ENCODE peak calls at places on chromosomes 6 and 20, in eight cellular contexts. H is AG09319; N is gastrocnemius medialis; V is CD8-positive, alpha-beta T cell; S is amniotic stem cell; G is hypothalamus; Q is HTR-8/SVneo; K is NCI-H1092 treated with DMSO at 0.1 percent for 48 hours. L is an unnamed sample.

GRCh38 chr6:144931172-144932035 is 646.3 kb downstream of the UTRN start:
- DNase-seq in H (no peak), N (no peak), V (no peak), S (no peak), G (no peak), Q (no peak), K (peak), L (peak)

GRCh38 chr6:76422814-76423213 is 350.4 kb upstream of the IMPG1 start:
- DNase-seq in H (no peak), N (no peak), V (no peak), S (no peak), G (no peak), Q (no peak), K (no peak), L (no peak)

GRCh38 chr6:154161689-154162088 is 122.6 kb downstream of the OPRM1 start:
- DNase-seq in H (no peak), N (no peak), V (no peak), S (no peak), G (no peak), Q (no peak), K (no peak), L (no peak)

GRCh38 chr20:48196006-48196405 is 410.7 kb upstream of the SULF2 start:
- DNase-seq in H (no peak), N (no peak), V (no peak), S (no peak), G (no peak), Q (no peak), K (no peak), L (no peak)

GRCh38 chr6:20631525-20631924 is 97.3 kb downstream of the CDKAL1 start:
- DNase-seq in H (no peak), N (no peak), V (no peak), S (no peak), G (no peak), Q (no peak), K (no peak), L (no peak)

GRCh38 chr6:33668914-33669313 is 42.6 kb downstream of the UQCC2 start:
- DNase-seq in H (no peak), N (no peak), V (no peak), S (no peak), G (no peak), Q (no peak), K (no peak), L (peak)

GRCh38 chr6:71421611-71422010 is 133.0 kb downstream of the OGFRL1 start:
- DNase-seq in H (no peak), N (no peak), V (no peak), S (no peak), G (no peak), Q (no peak), K (no peak), L (no peak)

GRCh38 chr6:144460224-144461095 is 175.3 kb downstream of the UTRN start:
- DNase-seq in H (no peak), N (no peak), V (no peak), S (no peak), G (no peak), Q (no peak), K (no peak), L (no peak)

GRCh38 chr20:38615283-38615682 is 13.7 kb downstream of the ARHGAP40 start:
- DNase-seq in H (no peak), N (no peak), V (no peak), S (no peak), G (no peak), Q (no peak), K (no peak), L (no peak)

GRCh38 chr6:127967708-127968107 is 66.8 kb upstream of the THEMIS start:
- DNase-seq in H (no peak), N (no peak), V (no peak), S (no peak), G (no peak), Q (no peak), K (no peak), L (no peak)

GRCh38 chr6:7261030-7261841 is 51.8 kb downstream of the SSR1 start:
- DNase-seq in H (peak), N (peak), V (no peak), S (peak), G (peak), Q (peak), K (peak), L (peak)

GRCh38 chr20:44650777-44651493 is 564 bp downstream of the ADA start:
- DNase-seq in H (no peak), N (no peak), V (peak), S (no peak), G (no peak), Q (no peak), K (no peak), L (no peak)

GRCh38 chr20:7772376-7772775 is 167.9 kb downstream of the HAO1 start:
- DNase-seq in H (peak), N (peak), V (no peak), S (no peak), G (no peak), Q (no peak), K (no peak), L (no peak)

GRCh38 chr20:20864346-20865096 is 152.1 kb upstream of the RALGAPA2 start:
- DNase-seq in H (no peak), N (no peak), V (no peak), S (no peak), G (no peak), Q (peak), K (peak), L (no peak)

GRCh38 chr20:59141818-59142581 is 21.6 kb upstream of the ZNF831 start:
- DNase-seq in H (no peak), N (no peak), V (no peak), S (no peak), G (no peak), Q (peak), K (no peak), L (peak)

GRCh38 chr6:169833258-169833794 is 81.9 kb downstream of the ERMARD start:
- DNase-seq in H (no peak), N (no peak), V (no peak), S (no peak), G (no peak), Q (no peak), K (no peak), L (no peak)

GRCh38 chr6:121879149-121879548 is 443.7 kb downstream of the GJA1 start:
- DNase-seq in H (peak), N (no peak), V (no peak), S (peak), G (no peak), Q (no peak), K (no peak), L (no peak)

GRCh38 chr20:41889125-41889870 is 271.1 kb upstream of the CHD6 start:
- DNase-seq in H (no peak), N (no peak), V (no peak), S (no peak), G (no peak), Q (no peak), K (no peak), L (no peak)

GRCh38 chr6:75217203-75217602 is 11.3 kb upstream of the COL12A1 start:
- DNase-seq in H (no peak), N (no peak), V (no peak), S (no peak), G (no peak), Q (no peak), K (no peak), L (peak)